ENCODE peak calls at places on chromosomes 12 and 14, in nine cellular contexts. E is kidney epithelial cell; V is C1 segment of cervical spinal cord; K is HL-60; G is pancreas; F is T-helper 1 cell; P is activated CD8-positive, alpha-beta T cell treated with anti-CD3 and anti-CD28 coated beads for 36 hours; U is AG04450; M is occipital lobe. O is an unnamed sample.

GRCh38 chr14:99043258-99043615 is 228.8 kb downstream of the BCL11B start:
- DNase-seq in K (no peak), F (no peak), G (no peak), V (no peak), P (no peak), U (no peak), M (no peak), E (no peak), O (no peak)

GRCh38 chr12:25276199-25276937 is 25.6 kb upstream of the KRAS start:
- DNase-seq in F (no peak), M (no peak), P (peak; percentile 86), E (peak; percentile 67), V (no peak), G (no peak), K (peak; percentile 50), U (peak; percentile 88), O (no peak)

GRCh38 chr12:33671676-33672075 is 232.1 kb upstream of the SYT10 start:
- DNase-seq in U (no peak), K (no peak), V (no peak), E (no peak), G (no peak), F (no peak), M (no peak), P (no peak), O (no peak)

GRCh38 chr12:80598004-80598606 is 109.3 kb upstream of the MYF6 start:
- DNase-seq in P (peak; percentile 1), G (no peak), K (no peak), E (peak; percentile 5), M (no peak), V (no peak), U (peak; percentile 20), F (no peak), O (no peak)

GRCh38 chr14:94571950-94572349 is 9.3 kb upstream of the SERPINA5 start:
- DNase-seq in P (no peak), F (no peak), V (peak; percentile 15), M (no peak), E (no peak), U (no peak), G (no peak), K (no peak), O (no peak)

GRCh38 chr12:51511546-51512260 is 79.3 kb upstream of the SCN8A start:
- DNase-seq in E (no peak), P (no peak), G (no peak), K (no peak), F (no peak), U (no peak), M (no peak), V (no peak), O (no peak)

GRCh38 chr12:104023710-104024109 is 26.3 kb downstream of the GLT8D2 start:
- DNase-seq in V (no peak), F (no peak), K (no peak), M (no peak), U (no peak), P (no peak), G (no peak), E (no peak), O (no peak)

GRCh38 chr12:13538136-13538535 is 341.6 kb downstream of the EMP1 start:
- DNase-seq in G (no peak), U (no peak), P (no peak), M (no peak), K (no peak), F (no peak), V (no peak), E (no peak), O (no peak)

GRCh38 chr14:75531256-75531655 is 9.0 kb downstream of the BATF start:
- DNase-seq in P (no peak), F (no peak), V (no peak), G (no peak), E (no peak), M (no peak), U (no peak), K (no peak), O (no peak)

GRCh38 chr12:42162940-42163339 is 18.3 kb upstream of the GXYLT1 start:
- DNase-seq in K (no peak), U (no peak), V (no peak), G (no peak), M (no peak), P (no peak), F (no peak), E (no peak), O (no peak)

GRCh38 chr12:124993568-124994434 is at the start of gene BRI3BP:
- DNase-seq in V (no peak), F (peak; percentile 43), P (peak; percentile 71), U (no peak), K (peak; percentile 65), E (no peak), M (peak; percentile 32), G (peak; percentile 72), O (peak; percentile 44)

GRCh38 chr14:82635931-82636330 is 1102.3 kb upstream of the SEL1L start:
- DNase-seq in U (no peak), V (no peak), G (no peak), K (no peak), M (no peak), P (no peak), F (no peak), E (no peak), O (no peak)

GRCh38 chr12:21989819-21990412 is 48.7 kb upstream of the ABCC9 start:
- DNase-seq in V (no peak), K (peak; percentile 3), M (no peak), P (no peak), U (no peak), G (no peak), E (no peak), F (no peak), O (no peak)

GRCh38 chr14:102920273-102920997 is 2.0 kb upstream of the AMN start:
- DNase-seq in P (no peak), E (no peak), F (no peak), K (no peak), G (no peak), V (no peak), M (no peak), U (no peak), O (no peak)

GRCh38 chr14:31937730-31938346 is 139.3 kb upstream of the ARHGAP5 start:
- DNase-seq in K (no peak), G (no peak), V (peak; percentile 71), U (no peak), P (peak; percentile 87), M (peak; percentile 24), E (peak; percentile 95), F (no peak), O (no peak)

GRCh38 chr12:57899010-57899662 is 42.2 kb upstream of the ATP23 start:
- DNase-seq in F (peak; percentile 60), E (no peak), M (no peak), K (no peak), G (peak; percentile 47), U (peak; percentile 51), V (no peak), P (peak; percentile 96), O (peak; percentile 40)

GRCh38 chr12:43805857-43806736 is at the start of gene TWF1:
- DNase-seq in M (peak; percentile 82), V (peak; percentile 67), U (no peak), G (peak; percentile 92), F (peak; percentile 64), P (peak; percentile 90), E (no peak), K (peak; percentile 84), O (peak; percentile 88)

GRCh38 chr12:116533343-116534248 is 25.6 kb upstream of the MAP1LC3B2 start:
- DNase-seq in P (peak; percentile 86), K (peak; percentile 57), F (peak; percentile 40), V (peak; percentile 38), G (peak; percentile 87), U (peak; percentile 68), E (no peak), M (peak; percentile 73), O (peak; percentile 81)

GRCh38 chr12:80032967-80033366 is 66.4 kb upstream of the OTOGL start:
- DNase-seq in M (no peak), F (no peak), U (no peak), G (no peak), E (no peak), V (no peak), P (no peak), K (no peak), O (no peak)

GRCh38 chr14:80211143-80212024 is at the start of gene DIO2:
- DNase-seq in P (no peak), U (no peak), K (no peak), V (peak; percentile 42), G (no peak), E (no peak), F (no peak), M (peak; percentile 1), O (peak; percentile 63)

GRCh38 chr12:24488091-24488596 is 460.8 kb downstream of the BCAT1 start:
- DNase-seq in G (no peak), M (no peak), E (no peak), U (no peak), F (no peak), V (no peak), K (no peak), P (no peak), O (no peak)

GRCh38 chr12:121245951-121246350 is 36.0 kb downstream of the P2RX4 start:
- DNase-seq in F (no peak), P (no peak), E (no peak), G (peak; percentile 5), M (no peak), U (no peak), K (no peak), V (no peak), O (no peak)

GRCh38 chr12:31117203-31118011 is 43.7 kb downstream of the DDX11 start:
- DNase-seq in M (no peak), U (no peak), P (peak; percentile 63), G (peak; percentile 75), E (no peak), K (peak; percentile 19), V (no peak), F (no peak), O (no peak)

GRCh38 chr12:49818241-49818640 is 10.0 kb downstream of the NCKAP5L start:
- DNase-seq in M (no peak), E (no peak), F (no peak), K (peak; percentile 11), P (no peak), V (no peak), U (no peak), G (no peak), O (no peak)

GRCh38 chr12:114662512-114663177 is 21.3 kb downstream of the TBX3 start:
- DNase-seq in G (peak; percentile 79), E (peak; percentile 72), V (peak; percentile 62), M (peak; percentile 41), K (peak; percentile 52), P (peak; percentile 82), U (no peak), F (no peak), O (peak; percentile 80)

GRCh38 chr12:12723681-12724420 is 6.7 kb downstream of the CDKN1B start:
- DNase-seq in V (no peak), G (peak; percentile 74), P (peak; percentile 31), E (no peak), M (no peak), F (no peak), U (no peak), K (peak; percentile 30), O (no peak)

GRCh38 chr12:6312529-6313325 is 2.2 kb downstream of the PLEKHG6 start:
- DNase-seq in M (no peak), E (no peak), F (no peak), V (no peak), P (peak; percentile 49), U (no peak), G (peak; percentile 81), K (no peak), O (no peak)

GRCh38 chr14:48925184-48925583 is 661.0 kb downstream of the RPS29 start:
- DNase-seq in K (no peak), P (no peak), U (no peak), V (no peak), M (peak; percentile 3), E (no peak), G (no peak), F (no peak), O (no peak)

GRCh38 chr12:12473223-12473622 is 89.4 kb downstream of the DUSP16 start:
- DNase-seq in V (no peak), P (no peak), K (no peak), E (no peak), G (no peak), U (no peak), F (no peak), M (no peak), O (no peak)

GRCh38 chr12:49693931-49694439 is 13.2 kb downstream of the FMNL3 start:
- DNase-seq in F (no peak), K (no peak), E (no peak), P (no peak), M (no peak), G (no peak), U (no peak), V (no peak), O (no peak)

GRCh38 chr14:22848391-22849164 is 12.2 kb downstream of the MMP14 start:
- DNase-seq in U (peak; percentile 89), M (no peak), E (no peak), F (no peak), K (no peak), G (no peak), V (no peak), P (no peak), O (no peak)